ENCODE peak calls at places on chromosomes 1 and 21, in ten cellular contexts. F, Z, N, K, G, L, A, D, J and I are unnamed samples.

GRCh38 chr1:119966681-119967080 is 70.4 kb upstream of the ADAM30 start:
- DNase-seq in F (no peak), Z (no peak), N (no peak), K (no peak), G (no peak), L (no peak), A (no peak), D (no peak), J (no peak), I (no peak)

GRCh38 chr1:4130096-4130495 is 230.0 kb upstream of the C1orf174 start:
- DNase-seq in F (no peak), Z (no peak), N (no peak), K (no peak), G (no peak), L (no peak), A (no peak), D (no peak), J (no peak), I (no peak)

GRCh38 chr1:161835963-161836362 is 69.8 kb downstream of the ATF6 start:
- DNase-seq in F (no peak), Z (no peak), N (no peak), K (no peak), G (no peak), L (no peak), A (no peak), D (no peak), J (peak), I (no peak)

GRCh38 chr1:92653605-92654381 is 131.1 kb downstream of the EVI5 start:
- DNase-seq in F (peak), Z (no peak), N (no peak), K (no peak), G (no peak), L (no peak), A (no peak), D (no peak), J (no peak), I (no peak)

GRCh38 chr1:228106800-228107054 is 2.4 kb downstream of the MRPL55 start:
- DNase-seq in F (no peak), Z (no peak), N (no peak), K (no peak), G (no peak), L (no peak), A (no peak), D (no peak), J (no peak), I (no peak)

GRCh38 chr21:36654796-36655325 is 44.1 kb upstream of the SIM2 start:
- DNase-seq in F (no peak), Z (no peak), N (no peak), K (no peak), G (no peak), L (no peak), A (no peak), D (no peak), J (no peak), I (no peak)

GRCh38 chr1:78226784-78227183 is 181.0 kb downstream of the GIPC2 start:
- DNase-seq in F (no peak), Z (no peak), N (no peak), K (no peak), G (no peak), L (no peak), A (no peak), D (no peak), J (no peak), I (no peak)

GRCh38 chr21:35583566-35584216 is 476.6 kb downstream of the SETD4 start:
- DNase-seq in F (no peak), Z (no peak), N (no peak), K (no peak), G (no peak), L (no peak), A (no peak), D (no peak), J (no peak), I (no peak)

GRCh38 chr1:2921970-2922686 is 99.1 kb upstream of the ACTRT2 start:
- DNase-seq in F (peak), Z (no peak), N (no peak), K (no peak), G (no peak), L (no peak), A (no peak), D (no peak), J (no peak), I (no peak)

GRCh38 chr1:114386129-114387037 is 124.6 kb downstream of the TRIM33 start:
- DNase-seq in F (no peak), Z (no peak), N (no peak), K (no peak), G (no peak), L (no peak), A (no peak), D (no peak), J (no peak), I (no peak)

GRCh38 chr1:2093636-2094035 is 43.4 kb downstream of the PRKCZ start:
- DNase-seq in F (no peak), Z (no peak), N (no peak), K (no peak), G (no peak), L (no peak), A (no peak), D (no peak), J (no peak), I (no peak)

GRCh38 chr1:145961109-145961424 is 3.2 kb upstream of the LIX1L start:
- DNase-seq in F (no peak), Z (no peak), N (no peak), K (no peak), G (no peak), L (no peak), A (no peak), D (no peak), J (no peak), I (no peak)

GRCh38 chr1:152436593-152437338 is 22.7 kb upstream of the CRNN start:
- DNase-seq in F (no peak), Z (no peak), N (no peak), K (no peak), G (no peak), L (no peak), A (no peak), D (no peak), J (no peak), I (no peak)

GRCh38 chr1:19974822-19975416 is 4.5 kb downstream of the PLA2G2A start:
- DNase-seq in F (peak), Z (peak), N (peak), K (peak), G (no peak), L (no peak), A (no peak), D (peak), J (peak), I (no peak)

GRCh38 chr1:207031632-207032258 is 811 bp downstream of the C1orf116 start:
- DNase-seq in F (no peak), Z (no peak), N (peak), K (no peak), G (no peak), L (no peak), A (no peak), D (no peak), J (no peak), I (no peak)

GRCh38 chr21:42737969-42738590 is 84.7 kb downstream of the PDE9A start:
- DNase-seq in F (no peak), Z (no peak), N (peak), K (peak), G (peak), L (no peak), A (peak), D (peak), J (no peak), I (no peak)

GRCh38 chr1:107480548-107480947 is 339.7 kb downstream of the NTNG1 start:
- DNase-seq in F (no peak), Z (no peak), N (peak), K (no peak), G (no peak), L (no peak), A (no peak), D (no peak), J (no peak), I (no peak)
- TF ChIP-seq CTCF in F (no peak), Z (peak), N (no peak), K (no peak), G (no peak), L (no peak), A (no peak), D (no peak), J (no peak), I (no peak)

DNA sequence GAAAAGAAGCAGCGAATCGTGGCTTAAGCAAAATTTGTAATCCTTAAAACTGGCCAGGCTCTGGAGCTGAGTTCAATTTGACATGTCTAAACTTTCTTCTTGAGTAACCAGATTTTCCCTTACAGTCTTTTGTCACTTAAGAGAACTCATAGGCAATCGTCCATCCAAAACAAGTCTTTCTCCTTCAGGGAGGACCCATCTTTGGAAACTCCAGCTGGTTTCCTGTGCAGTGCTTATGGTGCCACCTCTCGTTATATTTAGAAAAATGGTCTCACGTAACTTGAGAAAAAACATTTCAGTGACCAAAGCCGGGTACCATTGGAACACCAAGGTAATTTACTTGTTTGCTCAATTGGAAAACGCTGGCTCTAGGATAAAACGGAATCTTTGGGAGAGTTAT is 1.9 kb upstream of the PTTG1IP start:
- DNase-seq in F (peak), Z (no peak), N (no peak), K (no peak), G (no peak), L (no peak), A (no peak), D (no peak), J (peak), I (no peak)
- TF ChIP-seq CTCF in F (peak), Z (peak), N (no peak), K (no peak), G (no peak), L (no peak), A (no peak), D (no peak), J (no peak), I (no peak)

DNA sequence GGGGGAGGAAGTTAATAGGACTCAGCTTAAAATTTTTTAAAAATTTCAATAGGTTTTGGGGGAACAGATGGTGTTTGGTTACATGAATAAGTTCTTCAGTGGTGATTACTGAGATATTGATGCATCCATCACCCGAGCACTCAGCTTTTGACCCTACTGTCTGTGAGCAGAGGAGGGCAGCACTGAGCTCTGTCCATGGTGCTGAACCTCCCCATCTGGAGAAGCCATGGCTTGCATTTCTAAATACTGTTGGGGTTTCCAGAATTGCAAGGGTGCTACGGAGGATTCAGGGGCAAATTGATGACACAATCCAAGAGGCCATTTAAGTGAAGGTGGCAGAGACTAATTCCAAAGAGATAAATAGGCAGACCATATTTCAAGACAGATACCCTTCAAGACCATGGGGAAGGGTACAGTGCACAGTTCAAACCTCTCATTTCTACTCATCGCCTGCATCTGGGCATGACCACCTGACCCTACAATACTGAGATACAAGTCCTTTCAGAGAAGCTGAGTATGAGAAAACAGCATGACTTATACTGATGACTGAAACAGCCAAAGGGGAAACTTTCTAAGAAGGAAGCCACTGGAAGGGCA is 17.2 kb downstream of the SYT2 start:
- DNase-seq in F (peak), Z (peak), N (peak), K (peak), G (peak), L (no peak), A (peak), D (peak), J (peak), I (peak)
- TF ChIP-seq CTCF in F (peak), Z (peak), N (no peak), K (peak), G (peak), L (peak), A (no peak), D (peak), J (peak), I (no peak)

DNA sequence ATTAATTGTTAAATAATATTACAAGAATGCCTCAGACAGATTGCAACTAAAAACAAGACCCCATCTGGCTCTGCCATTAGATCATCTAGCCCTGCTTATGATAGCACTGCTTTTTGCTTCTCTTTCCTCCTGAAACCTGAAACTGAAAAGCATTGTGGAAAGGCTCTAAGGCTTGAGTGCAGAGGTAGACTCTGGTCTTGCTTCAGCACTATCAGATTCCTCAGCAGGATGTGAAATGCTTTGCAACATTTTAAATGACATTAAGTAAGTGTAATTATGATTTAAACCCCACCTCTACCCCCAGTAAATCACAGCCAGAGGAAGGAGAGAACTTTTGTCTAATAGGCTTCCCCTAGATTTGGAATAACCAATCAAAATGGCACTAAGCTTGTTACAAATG is 32.9 kb downstream of the PHC2 start:
- DNase-seq in F (no peak), Z (no peak), N (no peak), K (no peak), G (no peak), L (no peak), A (no peak), D (no peak), J (no peak), I (no peak)
- TF ChIP-seq CTCF in F (no peak), Z (no peak), N (no peak), K (no peak), G (no peak), L (no peak), A (no peak), D (no peak), J (no peak), I (no peak)

GRCh38 chr1:192513697-192514096 is 61.9 kb upstream of the RGS1 start:
- DNase-seq in F (no peak), Z (no peak), N (no peak), K (no peak), G (no peak), L (no peak), A (no peak), D (no peak), J (no peak), I (no peak)

GRCh38 chr1:192506741-192507155 is 68.8 kb upstream of the RGS1 start:
- DNase-seq in F (peak), Z (no peak), N (no peak), K (no peak), G (no peak), L (no peak), A (no peak), D (peak), J (peak), I (no peak)

GRCh38 chr1:192513196-192513595 is 62.4 kb upstream of the RGS1 start:
- DNase-seq in F (no peak), Z (no peak), N (no peak), K (no peak), G (no peak), L (no peak), A (no peak), D (no peak), J (no peak), I (no peak)

GRCh38 chr1:192516776-192517297 is 58.7 kb upstream of the RGS1 start:
- DNase-seq in F (no peak), Z (no peak), N (no peak), K (no peak), G (no peak), L (no peak), A (no peak), D (no peak), J (no peak), I (no peak)

GRCh38 chr1:192512426-192513125 is 63.0 kb upstream of the RGS1 start:
- DNase-seq in F (no peak), Z (no peak), N (no peak), K (no peak), G (no peak), L (no peak), A (no peak), D (no peak), J (no peak), I (no peak)
- TF ChIP-seq CTCF in F (no peak), Z (no peak), N (no peak), K (no peak), G (no peak), L (no peak), A (no peak), D (no peak), J (no peak), I (no peak)

GRCh38 chr1:177137814-177138213 is 26.7 kb downstream of the ASTN1 start:
- DNase-seq in F (no peak), Z (no peak), N (no peak), K (no peak), G (no peak), L (no peak), A (no peak), D (no peak), J (no peak), I (no peak)
- TF ChIP-seq CTCF in F (no peak), Z (no peak), N (no peak), K (no peak), G (no peak), L (no peak), A (no peak), D (no peak), J (no peak), I (no peak)

DNA sequence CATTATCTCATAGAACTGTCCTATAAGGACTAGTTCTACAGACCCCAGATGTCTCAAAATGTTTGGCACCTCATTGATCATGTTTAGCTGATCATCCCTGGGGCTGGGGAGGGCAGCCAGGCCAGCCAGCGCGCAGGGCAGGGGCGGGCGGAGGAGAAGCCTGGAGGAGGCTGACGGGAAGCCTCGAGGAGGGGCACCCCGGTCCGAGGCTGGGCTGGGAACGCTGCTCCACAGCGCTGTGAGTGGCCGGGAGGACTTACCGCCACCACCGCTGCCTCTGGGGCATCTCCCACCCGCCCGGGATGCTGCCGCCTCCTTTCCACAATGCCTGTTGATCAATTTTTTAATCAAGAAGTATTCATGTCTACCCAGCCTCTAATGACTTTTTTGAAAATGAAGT is 159.5 kb upstream of the GREM2 start:
- DNase-seq in F (no peak), Z (no peak), N (no peak), K (no peak), G (no peak), L (no peak), A (no peak), D (no peak), J (no peak), I (no peak)
- TF ChIP-seq CTCF in F (no peak), Z (no peak), N (no peak), K (no peak), G (no peak), L (no peak), A (no peak), D (no peak), J (no peak), I (no peak)

GRCh38 chr1:244210884-244211558 is 159.9 kb downstream of the ZBTB18 start:
- DNase-seq in F (peak), Z (no peak), N (no peak), K (no peak), G (no peak), L (no peak), A (no peak), D (peak), J (no peak), I (no peak)
- TF ChIP-seq CTCF in F (no peak), Z (peak), N (peak), K (peak), G (no peak), L (no peak), A (no peak), D (peak), J (no peak), I (no peak)

GRCh38 chr1:117069220-117069844 is 9.2 kb downstream of the TTF2 start:
- DNase-seq in F (no peak), Z (no peak), N (no peak), K (no peak), G (no peak), L (no peak), A (no peak), D (no peak), J (no peak), I (no peak)
- TF ChIP-seq CTCF in F (no peak), Z (peak), N (no peak), K (no peak), G (no peak), L (no peak), A (no peak), D (no peak), J (no peak), I (no peak)

GRCh38 chr1:89632213-89633102 is 462 bp upstream of the LRRC8C start:
- DNase-seq in F (peak), Z (peak), N (peak), K (peak), G (peak), L (peak), A (peak), D (peak), J (peak), I (peak)
- TF ChIP-seq CTCF in F (no peak), Z (no peak), N (no peak), K (peak), G (peak), L (peak), A (no peak), D (peak), J (peak), I (no peak)